ENCODE peak calls at places on chromosomes 12 and 14, in seven cellular contexts. D is A673, L is tibial nerve, U is Karpas-422, J is PC-9, A is A549, X is neuronal stem cell. O is an unnamed sample.

GRCh38 chr14:38108681-38109080 is 99.0 kb upstream of the SSTR1 start:
- DNase-seq in D (no peak), L (no peak), U (no peak), J (no peak), A (no peak), X (no peak), O (no peak)

GRCh38 chr12:121711925-121712461 is 559 bp upstream of the TMEM120B start:
- DNase-seq in D (peak), L (no peak), U (peak), J (no peak), A (peak), X (no peak), O (no peak)

GRCh38 chr12:59007620-59008019 is 87.3 kb upstream of the LRIG3 start:
- DNase-seq in D (no peak), L (no peak), U (no peak), J (no peak), A (no peak), X (no peak), O (no peak)

GRCh38 chr14:96098309-96098998 is 59.3 kb downstream of the C14orf132 start:
- DNase-seq in D (peak), L (no peak), U (peak), J (no peak), A (peak), X (peak), O (no peak)

GRCh38 chr12:129657179-129657578 is 246.6 kb downstream of the TMEM132D start:
- DNase-seq in D (no peak), L (no peak), U (no peak), J (no peak), A (no peak), X (no peak), O (no peak)

GRCh38 chr14:100872641-100873071 is 30.9 kb downstream of the RTL1 start:
- DNase-seq in D (no peak), L (no peak), U (no peak), J (no peak), A (peak), X (no peak), O (no peak)

GRCh38 chr12:1592444-1593231 is 1.7 kb downstream of the FBXL14 start:
- DNase-seq in D (peak), L (no peak), U (peak), J (peak), A (no peak), X (peak), O (no peak)

GRCh38 chr12:25689996-25690501 is 137.0 kb upstream of the LMNTD1 start:
- DNase-seq in D (peak), L (peak), U (no peak), J (no peak), A (no peak), X (no peak), O (no peak)

GRCh38 chr12:2288875-2289274 is 236.1 kb downstream of the CACNA1C start:
- DNase-seq in D (no peak), L (no peak), U (no peak), J (no peak), A (no peak), X (no peak), O (no peak)

DNA sequence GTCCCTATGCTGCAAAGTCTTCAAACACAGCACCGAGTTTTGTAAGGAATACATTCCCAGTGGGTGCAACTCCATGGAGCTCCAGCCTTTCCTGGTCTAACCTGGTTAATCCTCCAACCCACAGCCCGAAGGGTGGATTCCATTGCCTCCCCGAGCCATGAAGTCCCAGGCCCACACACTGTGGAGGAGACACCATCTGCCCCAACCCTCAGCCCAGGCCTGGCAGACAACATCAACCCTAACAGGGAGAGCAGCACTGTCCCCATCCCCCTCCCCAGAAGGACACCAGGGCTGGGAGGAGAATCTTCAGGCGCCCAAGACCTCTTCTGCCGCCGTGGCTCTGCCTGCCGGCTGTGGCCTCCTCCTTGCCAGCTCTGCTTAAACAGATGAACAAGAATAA is 15.8 kb upstream of the ZFP36L1 start:
- DNase-seq in D (no peak), L (no peak), U (no peak), J (no peak), A (no peak), X (no peak), O (no peak)
- H3K27ac ChIP-seq in D (no peak), L (peak), U (no peak), J (no peak), A (no peak), X (no peak), O (no peak)

GRCh38 chr12:52946334-52946733 is 2.6 kb upstream of the KRT18 start:
- DNase-seq in D (no peak), L (no peak), U (no peak), J (no peak), A (no peak), X (no peak), O (no peak)
- H3K27ac ChIP-seq in D (peak), L (no peak), U (no peak), J (peak), A (peak), X (no peak), O (peak)

GRCh38 chr12:69438539-69438938 is 31.6 kb upstream of the FRS2 start:
- DNase-seq in D (no peak), L (no peak), U (no peak), J (no peak), A (no peak), X (no peak), O (no peak)
- H3K27ac ChIP-seq in D (no peak), L (no peak), U (no peak), J (no peak), A (no peak), X (no peak), O (no peak)

GRCh38 chr12:93404961-93405849 is 27.5 kb downstream of the NUDT4 start:
- DNase-seq in D (no peak), L (no peak), U (no peak), J (no peak), A (no peak), X (no peak), O (no peak)
- H3K27ac ChIP-seq in D (no peak), L (no peak), U (no peak), J (peak), A (no peak), X (no peak), O (no peak)

DNA sequence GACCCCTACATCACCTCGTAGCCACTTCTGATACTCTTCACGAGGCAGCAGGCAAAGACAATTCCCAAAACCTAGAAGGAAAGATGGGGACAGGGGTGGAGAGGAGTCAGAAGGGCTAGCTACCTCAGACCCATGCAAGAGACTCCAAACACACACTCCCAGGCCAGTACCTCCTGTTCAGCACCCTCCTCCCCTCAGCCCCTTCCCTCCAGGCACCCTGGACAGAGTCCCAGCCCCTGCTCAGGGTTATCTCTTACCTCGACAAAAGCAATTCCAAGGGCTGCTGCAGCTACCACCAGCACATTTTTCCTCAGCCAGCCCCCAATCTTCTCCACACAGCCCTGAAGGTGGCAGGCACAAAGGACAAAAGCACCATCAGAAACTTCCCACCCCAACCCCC is 3.3 kb downstream of the CD63 start:
- DNase-seq in D (no peak), L (no peak), U (no peak), J (no peak), A (no peak), X (no peak), O (no peak)
- H3K27ac ChIP-seq in D (no peak), L (peak), U (no peak), J (no peak), A (no peak), X (no peak), O (peak)

GRCh38 chr12:96170328-96170727 is 23.8 kb upstream of the ELK3 start:
- DNase-seq in D (peak), L (no peak), U (peak), J (no peak), A (no peak), X (no peak), O (no peak)
- H3K27ac ChIP-seq in D (no peak), L (no peak), U (no peak), J (no peak), A (no peak), X (no peak), O (no peak)